ENCODE peak calls at places on chromosomes 12 and 14, in four cellular contexts. R is GM12878, L is HepG2, U is K562. H is an unnamed sample.

GRCh38 chr12:110355080-110355479 is 48.4 kb downstream of the ANAPC7 start:
- DNase-seq in L (peak), U (peak), R (no peak), H (peak)

GRCh38 chr14:102654298-102654697 is 61.8 kb downstream of the RCOR1 start:
- DNase-seq in R (no peak), L (no peak), U (no peak), H (no peak)

GRCh38 chr12:124191024-124191359 is 103.9 kb upstream of the RFLNA start:
- DNase-seq in U (peak), R (no peak), L (no peak), H (peak)

GRCh38 chr14:91394105-91395081 is 23.2 kb downstream of the CCDC88C start:
- DNase-seq in U (no peak), L (no peak), R (no peak), H (no peak)

GRCh38 chr12:51391047-51391837 is at the start of gene GALNT6:
- DNase-seq in R (no peak), L (no peak), U (peak), H (peak)

GRCh38 chr12:29750131-29750927 is 33.4 kb downstream of the TMTC1 start:
- DNase-seq in U (no peak), R (peak), L (no peak), H (no peak)

GRCh38 chr12:108589028-108589839 is 8.7 kb downstream of the TMEM119 start:
- DNase-seq in L (no peak), U (no peak), R (no peak), H (no peak)

GRCh38 chr14:101840649-101841365 is 79.3 kb downstream of the PPP2R5C start:
- DNase-seq in L (no peak), R (no peak), U (no peak), H (no peak)

GRCh38 chr14:44712095-44712822 is 205.2 kb upstream of the FSCB start:
- DNase-seq in L (no peak), R (no peak), U (no peak), H (no peak)

GRCh38 chr12:109310247-109311125 is 1.4 kb upstream of the FOXN4 start:
- DNase-seq in U (peak), R (no peak), L (no peak), H (no peak)

GRCh38 chr14:37246427-37246829 is 48.7 kb downstream of the MIPOL1 start:
- DNase-seq in L (peak), U (peak), R (no peak), H (peak)

GRCh38 chr14:89469210-89470198 is 52.5 kb upstream of the FOXN3 start:
- DNase-seq in R (no peak), L (no peak), U (peak), H (no peak)

GRCh38 chr14:93116676-93117200 is 1.0 kb upstream of the ITPK1 start:
- DNase-seq in U (no peak), R (no peak), L (no peak), H (no peak)

GRCh38 chr14:68539839-68540238 is 253.0 kb downstream of the ZFP36L1 start:
- DNase-seq in U (no peak), R (no peak), L (no peak), H (no peak)

GRCh38 chr12:80655751-80656150 is 51.7 kb upstream of the MYF6 start:
- DNase-seq in R (no peak), U (no peak), L (no peak), H (no peak)

GRCh38 chr12:96063046-96063445 is 27.7 kb upstream of the LTA4H start:
- DNase-seq in U (no peak), R (no peak), L (no peak), H (no peak)

GRCh38 chr12:50572275-50572674 is 67.5 kb downstream of the DIP2B start:
- DNase-seq in U (no peak), L (peak), R (no peak), H (no peak)

GRCh38 chr12:87995581-87996178 is 33.5 kb downstream of the C12orf50 start:
- DNase-seq in L (peak), R (no peak), U (peak), H (peak)

GRCh38 chr12:105319691-105320209 is 10.7 kb upstream of the C12orf75 start:
- DNase-seq in U (no peak), R (no peak), L (no peak), H (no peak)

GRCh38 chr12:78721906-78722305 is 142.7 kb upstream of the SYT1 start:
- DNase-seq in R (no peak), U (no peak), L (no peak), H (no peak)

GRCh38 chr12:105013892-105014291 is 27.8 kb downstream of the NOPCHAP1 start:
- DNase-seq in R (no peak), U (no peak), L (no peak), H (peak)

GRCh38 chr12:12153596-12153995 is 82.9 kb downstream of the BCL2L14 start:
- DNase-seq in U (no peak), L (no peak), R (no peak), H (no peak)
- TF ChIP-seq TARDBP in U (no peak), L (no peak), R (no peak), H (no peak)

GRCh38 chr14:51041117-51041531 is 53.8 kb downstream of the TRIM9 start:
- DNase-seq in U (no peak), L (no peak), R (no peak), H (no peak)
- TF ChIP-seq TARDBP in U (no peak), L (no peak), R (no peak), H (no peak)

GRCh38 chr14:63904724-63905123 is 51.9 kb downstream of the SYNE2 start:
- DNase-seq in L (no peak), R (no peak), U (no peak), H (no peak)

GRCh38 chr14:63910593-63911363 is 58.0 kb downstream of the SYNE2 start:
- DNase-seq in R (no peak), U (no peak), L (no peak), H (no peak)

GRCh38 chr14:63905370-63905769 is 52.6 kb downstream of the SYNE2 start:
- DNase-seq in U (no peak), L (no peak), R (no peak), H (no peak)

GRCh38 chr14:63908667-63909264 is 56.0 kb downstream of the SYNE2 start:
- DNase-seq in U (no peak), L (no peak), R (no peak), H (no peak)

DNA sequence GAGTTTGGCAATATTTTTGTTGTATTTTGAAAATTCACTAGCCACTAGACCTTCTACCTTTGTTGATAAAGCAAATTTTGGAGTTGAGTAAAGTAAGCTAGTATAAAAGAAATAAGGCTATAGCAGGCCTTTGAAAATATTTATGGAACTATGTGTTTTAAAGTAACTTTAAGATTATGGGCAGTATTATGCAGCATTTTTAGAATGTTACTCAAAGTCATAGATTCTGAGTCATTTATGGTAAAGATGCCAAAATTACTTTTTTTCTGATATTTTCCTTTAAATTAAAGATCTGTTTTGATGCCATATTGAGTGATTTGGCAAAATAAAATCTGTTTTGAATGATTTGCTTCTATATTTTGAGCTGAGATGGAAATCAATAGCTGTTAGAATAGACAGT is 57.2 kb downstream of the SYNE2 start:
- DNase-seq in R (no peak), L (no peak), U (no peak), H (no peak)
- TF ChIP-seq TARDBP in R (no peak), L (no peak), U (no peak), H (no peak)

DNA sequence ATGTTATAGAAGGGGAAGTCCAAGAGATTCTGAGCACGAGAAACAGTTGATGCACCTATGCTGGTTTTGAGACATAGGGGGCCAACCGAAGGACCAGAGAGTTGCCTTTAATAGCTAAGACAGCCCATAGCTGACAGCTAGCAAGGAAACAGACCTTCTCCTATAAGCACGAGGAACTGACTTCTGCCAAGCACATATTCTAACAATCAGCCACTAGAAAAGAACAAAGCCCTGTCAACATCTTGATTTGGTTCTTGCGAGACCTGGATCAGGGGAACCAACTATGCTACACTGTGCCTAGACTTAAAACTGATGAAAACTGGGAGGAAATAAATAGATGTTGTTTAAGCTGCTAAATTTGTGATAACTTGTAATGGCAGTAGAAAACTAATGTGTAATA is 785.6 kb downstream of the TMTC2 start:
- DNase-seq in R (no peak), L (no peak), U (no peak), H (no peak)
- TF ChIP-seq TARDBP in R (no peak), L (no peak), U (no peak), H (no peak)

GRCh38 chr12:75641031-75641780 is 129.8 kb upstream of the KRR1 start:
- DNase-seq in L (no peak), R (peak), U (peak), H (no peak)
- TF ChIP-seq TARDBP in L (no peak), R (no peak), U (no peak), H (no peak)

GRCh38 chr14:65198346-65198745 is 96.0 kb upstream of the MAX start:
- DNase-seq in U (no peak), L (peak), R (no peak), H (no peak)
- TF ChIP-seq TARDBP in U (no peak), L (no peak), R (no peak), H (no peak)

DNA sequence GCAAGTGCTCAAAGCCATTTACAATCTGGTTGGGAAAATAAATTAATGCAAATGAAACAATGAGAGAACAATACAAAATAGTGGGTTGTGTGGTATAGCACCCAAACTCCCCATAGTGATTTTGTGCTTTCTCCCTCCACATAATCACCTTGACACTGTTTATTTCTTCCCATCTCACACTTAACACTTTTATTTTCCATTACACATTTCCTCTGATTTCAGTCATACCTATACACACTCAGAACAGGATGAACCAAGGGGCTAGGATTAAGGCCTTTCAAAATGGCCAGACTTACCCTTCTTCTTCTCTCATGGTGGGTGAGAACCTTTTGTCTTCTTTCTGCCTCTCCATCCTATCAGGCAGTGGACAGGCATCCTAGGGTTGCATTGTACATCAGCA is 13.9 kb upstream of the PDE1B start:
- DNase-seq in U (no peak), R (no peak), L (no peak), H (no peak)
- TF ChIP-seq TARDBP in U (no peak), R (no peak), L (no peak), H (no peak)

DNA sequence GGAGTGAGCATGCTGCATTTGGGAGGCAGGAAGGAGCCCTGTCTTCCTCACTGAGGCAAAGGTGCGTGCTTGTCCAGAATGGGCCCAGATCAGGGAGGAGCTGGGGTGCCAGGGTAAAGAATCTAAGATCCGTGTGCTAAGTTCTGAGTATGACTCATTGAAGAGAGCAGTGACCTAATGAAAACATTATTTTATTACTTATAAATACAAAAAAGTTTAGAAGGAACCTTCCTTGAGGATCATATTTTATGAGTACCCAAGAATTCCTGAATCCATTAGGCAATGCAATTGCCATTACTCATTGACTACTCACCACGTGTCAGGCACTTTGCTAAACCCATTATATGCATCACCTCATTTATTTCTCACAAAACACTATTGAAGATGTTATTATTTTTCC is 264.7 kb downstream of the EGLN3 start:
- DNase-seq in R (no peak), U (no peak), L (no peak), H (no peak)
- TF ChIP-seq TARDBP in R (no peak), U (no peak), L (no peak), H (no peak)

GRCh38 chr14:60332869-60333268 is 83.8 kb downstream of the PPM1A start:
- DNase-seq in U (no peak), L (no peak), R (no peak), H (no peak)

GRCh38 chr14:60332046-60332399 is 83.0 kb downstream of the PPM1A start:
- DNase-seq in R (no peak), U (no peak), L (no peak), H (no peak)

GRCh38 chr14:60327447-60328331 is 78.7 kb downstream of the PPM1A start:
- DNase-seq in L (no peak), R (peak), U (no peak), H (peak)

GRCh38 chr14:60328588-60328987 is 79.6 kb downstream of the PPM1A start:
- DNase-seq in R (no peak), U (no peak), L (no peak), H (no peak)

DNA sequence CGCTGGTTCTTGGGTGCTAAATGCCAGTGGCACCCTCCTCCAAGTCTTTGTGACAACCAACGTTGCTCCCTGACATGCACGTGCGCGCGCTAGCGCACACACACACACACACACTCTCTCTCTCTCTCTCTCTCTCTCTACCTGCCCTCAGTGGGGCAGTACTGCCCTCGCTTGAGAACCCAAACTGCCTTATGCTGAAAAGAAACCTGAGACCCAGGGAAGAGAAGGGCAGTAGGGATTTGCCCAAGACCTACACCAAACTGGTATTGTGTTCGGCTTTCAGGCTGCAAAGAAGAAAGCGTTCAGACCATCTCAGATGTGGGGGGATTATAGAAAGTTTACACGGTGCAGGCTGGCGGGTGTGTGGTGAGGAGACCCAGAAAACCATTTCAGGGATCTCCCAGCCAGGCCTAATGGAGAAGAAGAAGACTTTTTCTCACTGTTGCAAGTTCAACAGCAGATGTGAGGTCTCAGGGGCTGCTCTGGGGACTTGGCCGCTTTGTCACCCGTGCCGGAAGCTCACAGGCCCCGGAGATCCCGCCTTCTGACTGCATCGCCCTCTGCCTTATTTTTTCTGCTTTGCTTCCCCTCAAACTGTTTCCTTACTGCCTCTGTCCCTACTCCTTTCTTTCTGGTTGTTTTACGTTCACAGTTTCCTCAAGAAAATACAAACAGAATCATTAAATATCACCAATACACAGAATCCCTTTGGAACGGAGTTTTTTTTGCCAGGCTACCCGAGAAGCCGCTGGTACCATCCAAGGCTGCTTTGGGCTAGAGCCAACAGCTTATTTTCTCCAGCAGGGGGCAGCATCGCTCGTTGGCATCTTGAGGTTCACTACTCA is 82.4 kb downstream of the PPM1A start:
- DNase-seq in R (peak), L (peak), U (peak), H (peak)
- TF ChIP-seq TARDBP in R (no peak), L (peak), U (no peak), H (no peak)

H was measured in HEK293T.